ENCODE peak calls at places on chromosome 4, in four cellular contexts. L is ELF-1, D is Kasumi-1, U is foreskin keratinocyte. O is an unnamed sample.

GRCh38 chr4:158161561-158162354 is 11.1 kb downstream of the GASK1B start:
- DNase-seq in L (peak), D (peak), U (no peak), O (peak)

GRCh38 chr4:185143596-185143969 is 517 bp downstream of the SLC25A4 start:
- DNase-seq in L (no peak), D (peak), U (no peak), O (peak)

GRCh38 chr4:138595731-138596465 is 353.7 kb upstream of the SLC7A11 start:
- DNase-seq in L (no peak), D (no peak), U (no peak), O (no peak)

GRCh38 chr4:70515342-70516245 is 2.8 kb upstream of the AMTN start:
- DNase-seq in L (no peak), D (no peak), U (peak), O (peak)

GRCh38 chr4:109873791-109874514 is 26.0 kb downstream of the LRIT3 start:
- DNase-seq in L (no peak), D (no peak), U (peak), O (peak)

GRCh38 chr4:1042352-1043025 is 31.1 kb downstream of the FGFRL1 start:
- DNase-seq in L (no peak), D (no peak), U (no peak), O (no peak)

GRCh38 chr4:11724731-11725130 is 296.0 kb upstream of the HS3ST1 start:
- DNase-seq in L (no peak), D (no peak), U (peak), O (peak)

GRCh38 chr4:77636902-77637301 is 31.3 kb downstream of the CXCL13 start:
- DNase-seq in L (no peak), D (no peak), U (peak), O (peak)

GRCh38 chr4:1777822-1778641 is 15.1 kb upstream of the FGFR3 start:
- DNase-seq in L (peak), D (no peak), U (no peak), O (peak)

GRCh38 chr4:24638396-24638875 is 54.1 kb upstream of the DHX15 start:
- DNase-seq in L (no peak), D (no peak), U (no peak), O (no peak)

GRCh38 chr4:139606600-139607301 is 50.7 kb upstream of the SETD7 start:
- DNase-seq in L (peak), D (no peak), U (no peak), O (peak)

GRCh38 chr4:123941306-123941705 is 544.7 kb downstream of the SPRY1 start:
- DNase-seq in L (no peak), D (no peak), U (no peak), O (peak)

GRCh38 chr4:121034010-121034409 is 38.3 kb downstream of the NDNF start:
- DNase-seq in L (no peak), D (peak), U (peak), O (peak)

GRCh38 chr4:7273741-7274297 is 81.5 kb downstream of the SORCS2 start:
- DNase-seq in L (no peak), D (no peak), U (no peak), O (no peak)

GRCh38 chr4:7043521-7044414 is 596 bp downstream of the TADA2B start:
- DNase-seq in L (peak), D (peak), U (no peak), O (peak)

GRCh38 chr4:138090145-138090917 is 151.8 kb downstream of the SLC7A11 start:
- DNase-seq in L (peak), D (peak), U (peak), O (peak)

GRCh38 chr4:87734936-87735335 is 64.4 kb upstream of the IBSP start:
- DNase-seq in L (no peak), D (no peak), U (peak), O (peak)

GRCh38 chr4:113086172-113086695 is 36.8 kb downstream of the ANK2 start:
- DNase-seq in L (no peak), D (no peak), U (no peak), O (no peak)

GRCh38 chr4:155025762-155026457 is 182.5 kb upstream of the NPY2R start:
- DNase-seq in L (peak), D (no peak), U (no peak), O (peak)

GRCh38 chr4:7367894-7368293 is 66.8 kb downstream of the PSAPL1 start:
- DNase-seq in L (no peak), D (no peak), U (no peak), O (no peak)

GRCh38 chr4:61590881-61591280 is 390.8 kb downstream of the ADGRL3 start:
- DNase-seq in L (no peak), D (no peak), U (no peak), O (no peak)

GRCh38 chr4:10582059-10582686 is 102.4 kb downstream of the CLNK start:
- DNase-seq in L (no peak), D (peak), U (no peak), O (peak)

GRCh38 chr4:77308843-77309242 is 151.8 kb downstream of the CCNG2 start:
- DNase-seq in L (peak), D (peak), U (no peak), O (peak)

GRCh38 chr4:16048639-16049448 is 35.0 kb downstream of the PROM1 start:
- DNase-seq in L (no peak), D (no peak), U (no peak), O (no peak)

O was measured in mammary epithelial cell.